ENCODE peak calls at places on chromosomes 7 and 10, in six cellular contexts. I is thoracic aorta; C is CD8-positive, alpha-beta T cell; T is cardiac muscle cell; Q is OCI-LY7; L is fibroblast of lung. F is an unnamed sample. For H3K9me3, the result is how much of the 10 kb centered on the place peaks cover.

GRCh38 chr10:125203186-125203800 is 42.9 kb upstream of the CTBP2 start:
- DNase-seq in I (no peak), C (no peak), T (no peak), Q (no peak), L (no peak), F (no peak)

GRCh38 chr7:49980414-49980813 is 112.6 kb downstream of the ZPBP start:
- DNase-seq in I (no peak), C (no peak), T (no peak), Q (peak), L (no peak), F (no peak)

GRCh38 chr7:44180631-44181030 is 8.6 kb downstream of the GCK start:
- DNase-seq in I (no peak), C (no peak), T (no peak), Q (no peak), L (no peak), F (no peak)

GRCh38 chr7:77537595-77538185 is 595 bp downstream of the PTPN12 start:
- DNase-seq in I (no peak), C (peak), T (peak), Q (peak), L (peak), F (peak)

GRCh38 chr7:43905209-43905946 is 1.0 kb downstream of the URGCP start:
- DNase-seq in I (no peak), C (no peak), T (no peak), Q (no peak), L (peak), F (no peak)

GRCh38 chr7:139078399-139078798 is 31.1 kb downstream of the ZC3HAV1 start:
- DNase-seq in I (no peak), C (no peak), T (no peak), Q (no peak), L (peak), F (no peak)

GRCh38 chr10:122468923-122469781 is 7.8 kb downstream of the HTRA1 start:
- DNase-seq in I (no peak), C (no peak), T (peak), Q (no peak), L (peak), F (peak)

GRCh38 chr10:58781873-58782488 is 269.3 kb downstream of the BICC1 start:
- DNase-seq in I (no peak), C (no peak), T (peak), Q (peak), L (peak), F (no peak)

GRCh38 chr7:54560726-54561125 is 18.6 kb downstream of the VSTM2A start:
- DNase-seq in I (no peak), C (no peak), T (no peak), Q (no peak), L (no peak), F (no peak)

GRCh38 chr7:151858456-151858855 is 18.5 kb downstream of the PRKAG2 start:
- DNase-seq in I (no peak), C (no peak), T (no peak), Q (no peak), L (no peak), F (no peak)

GRCh38 chr10:34775044-34775637 is 40.0 kb downstream of the PARD3 start:
- DNase-seq in I (no peak), C (no peak), T (no peak), Q (no peak), L (no peak), F (no peak)

GRCh38 chr7:390761-391410 is 100.9 kb downstream of the FOXL3 start:
- DNase-seq in I (no peak), C (no peak), T (no peak), Q (no peak), L (no peak), F (no peak)

GRCh38 chr10:84903320-84903719 is 574.9 kb downstream of the CCSER2 start:
- DNase-seq in I (no peak), C (no peak), T (no peak), Q (no peak), L (no peak), F (no peak)

GRCh38 chr10:14508725-14509124 is 178.0 kb upstream of the FRMD4A start:
- DNase-seq in I (no peak), C (no peak), T (no peak), Q (no peak), L (no peak), F (peak)

DNA sequence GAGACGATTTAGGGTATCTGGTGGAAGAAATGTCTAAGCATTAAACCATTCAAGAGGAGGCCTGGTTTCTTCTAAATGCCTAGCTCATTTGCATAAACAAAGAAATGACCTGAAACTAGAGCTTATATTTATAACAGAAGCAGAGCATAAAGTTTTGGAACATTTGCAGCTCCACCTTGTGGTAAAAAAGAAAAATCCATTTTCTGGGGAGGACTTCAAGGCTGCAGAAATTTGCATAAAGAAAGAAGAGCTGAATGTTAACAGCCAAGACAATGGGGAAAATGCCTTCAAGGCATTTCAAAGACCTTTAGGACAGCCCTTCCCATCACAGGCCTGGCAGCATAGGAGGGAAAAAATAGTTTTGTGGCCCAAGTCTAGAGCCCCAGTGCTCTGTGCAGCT is 362.0 kb downstream of the ZNF248 start:
- DNase-seq in I (no peak), C (no peak), T (no peak), Q (peak), L (no peak), F (no peak)
- TF ChIP-seq CTCF in I (peak), C (no peak), T (no peak), Q (peak), L (no peak), F (peak)

GRCh38 chr7:157568785-157569584 is 232.2 kb downstream of the DNAJB6 start:
- DNase-seq in I (no peak), C (peak), T (peak), Q (peak), L (peak), F (peak)
- H3K4me3 ChIP-seq in I (peak), C (peak), T (no peak), Q (no peak), L (peak), F (peak)

GRCh38 chr10:62414359-62414758 is 40.2 kb downstream of the ZNF365 start:
- DNase-seq in I (no peak), C (no peak), T (no peak), Q (no peak), L (no peak), F (no peak)
- H3K9me3 ChIP-seq in I (under half), C (under half), T (under half), Q (under half), L (under half), F (under half)

GRCh38 chr7:93374345-93374940 is 142.3 kb downstream of the VPS50 start:
- DNase-seq in I (no peak), C (no peak), T (peak), Q (peak), L (peak), F (no peak)
- TF ChIP-seq CTCF in I (peak), C (peak), T (peak), Q (peak), L (peak), F (peak)

GRCh38 chr10:80502621-80503583 is 34.8 kb upstream of the SH2D4B start:
- DNase-seq in I (no peak), C (no peak), T (no peak), Q (no peak), L (no peak), F (no peak)
- H3K4me3 ChIP-seq in I (no peak), C (no peak), T (no peak), Q (no peak), L (no peak), F (no peak)

GRCh38 chr7:134421998-134422397 is 36.9 kb downstream of the AKR1B1 start:
- DNase-seq in I (no peak), C (no peak), T (no peak), Q (no peak), L (no peak), F (no peak)

GRCh38 chr7:134419085-134419484 is 39.8 kb downstream of the AKR1B1 start:
- DNase-seq in I (no peak), C (no peak), T (no peak), Q (no peak), L (no peak), F (no peak)

GRCh38 chr7:134420509-134421125 is 38.3 kb downstream of the AKR1B1 start:
- DNase-seq in I (no peak), C (no peak), T (peak), Q (peak), L (peak), F (no peak)

GRCh38 chr7:134422646-134423045 is 36.3 kb downstream of the AKR1B1 start:
- DNase-seq in I (no peak), C (no peak), T (no peak), Q (no peak), L (no peak), F (no peak)

GRCh38 chr7:134419875-134420274 is 39.0 kb downstream of the AKR1B1 start:
- DNase-seq in I (no peak), C (no peak), T (no peak), Q (no peak), L (no peak), F (no peak)
- H3K9me3 ChIP-seq in I (under half), C (under half), T (under half), Q (under half), L (under half), F (under half)